ENCODE peak calls at places on chromosome X, in four cellular contexts. Z is HepG2, O is K562, R is H1. W is an unnamed sample.
A peak's percentile ranks its signal among the peaks of the same experiment; 100 is the strongest.

GRCh38 chrX:40318796-40319195 is 221.0 kb upstream of the BCOR start:
- DNase-seq in R (no peak), O (no peak), Z (no peak), W (no peak)

GRCh38 chrX:143701460-143701859 is 19.1 kb downstream of the SPANXN2 start:
- DNase-seq in R (no peak), O (no peak), Z (no peak), W (no peak)

GRCh38 chrX:150184487-150184886 is 178.6 kb upstream of the MAMLD1 start:
- DNase-seq in O (no peak), R (no peak), Z (no peak), W (peak; percentile 39)

GRCh38 chrX:19566359-19567141 is 51.2 kb upstream of the MAP3K15 start:
- DNase-seq in O (no peak), Z (peak; percentile 65), R (no peak), W (no peak)

GRCh38 chrX:124127496-124127895 is 166.0 kb downstream of the STAG2 start:
- DNase-seq in O (peak; percentile 51), Z (no peak), R (no peak), W (peak; percentile 24)

GRCh38 chrX:105179644-105180043 is 40.9 kb downstream of the TEX13A start:
- DNase-seq in Z (no peak), O (no peak), R (no peak), W (no peak)

GRCh38 chrX:11437642-11438379 is 144.6 kb downstream of the AMELX start:
- DNase-seq in R (no peak), O (peak; percentile 81), Z (peak; percentile 19), W (no peak)

GRCh38 chrX:154366666-154367055 is 7.8 kb downstream of the FLNA start:
- DNase-seq in R (no peak), O (no peak), Z (no peak), W (no peak)

GRCh38 chrX:36198575-36198974 is 279.0 kb downstream of the CFAP47 start:
- DNase-seq in R (no peak), O (no peak), Z (no peak), W (no peak)

GRCh38 chrX:70042399-70043371 is 7.1 kb downstream of the AWAT2 start:
- DNase-seq in Z (peak; percentile 18), R (no peak), O (peak; percentile 24), W (no peak)

GRCh38 chrX:56788717-56789122 is 59.7 kb downstream of the NBDY start:
- DNase-seq in Z (peak; percentile 18), O (peak; percentile 29), R (no peak), W (no peak)

GRCh38 chrX:154724999-154725756 is 25.7 kb downstream of the GAB3 start:
- DNase-seq in Z (no peak), R (no peak), O (no peak), W (no peak)

GRCh38 chrX:102976290-102976689 is 39.2 kb downstream of the RAB40AL start:
- DNase-seq in O (no peak), R (no peak), Z (no peak), W (no peak)

GRCh38 chrX:38985375-38985774 is 184.1 kb downstream of the MID1IP1 start:
- DNase-seq in Z (no peak), O (peak; percentile 9), R (no peak), W (peak; percentile 9)

GRCh38 chrX:21974011-21974385 is 33.5 kb downstream of the SMS start:
- DNase-seq in R (no peak), O (no peak), Z (no peak), W (no peak)

GRCh38 chrX:65034641-65035450 is 58.6 kb upstream of the ZC4H2 start:
- DNase-seq in R (peak; percentile 79), O (peak; percentile 85), Z (peak; percentile 56), W (peak; percentile 25)

GRCh38 chrX:40008841-40009461 is 88.8 kb downstream of the BCOR start:
- DNase-seq in Z (no peak), R (peak; percentile 48), O (no peak), W (no peak)

GRCh38 chrX:43808231-43808630 is 74.0 kb downstream of the MAOB start:
- DNase-seq in R (no peak), O (no peak), Z (no peak), W (no peak)

GRCh38 chrX:15269120-15269519 is 763 bp downstream of the ASB9 start:
- DNase-seq in Z (peak; percentile 12), R (no peak), O (no peak), W (peak; percentile 46)

GRCh38 chrX:39445336-39445735 is 644.1 kb downstream of the MID1IP1 start:
- DNase-seq in O (peak; percentile 51), R (peak; percentile 73), Z (no peak), W (peak; percentile 6)

GRCh38 chrX:50798782-50799181 is 15.2 kb downstream of the SHROOM4 start:
- DNase-seq in Z (peak; percentile 57), R (no peak), O (no peak), W (no peak)

GRCh38 chrX:13432376-13432775 is 112.5 kb upstream of the ATXN3L start:
- DNase-seq in R (no peak), Z (no peak), O (no peak), W (no peak)

GRCh38 chrX:130719399-130719798 is 183.6 kb downstream of the ENOX2 start:
- DNase-seq in O (no peak), R (no peak), Z (no peak), W (no peak)

GRCh38 chrX:25523574-25523973 is 507.8 kb upstream of the ARX start:
- DNase-seq in R (peak; percentile 42), O (peak; percentile 2), Z (peak; percentile 42), W (peak; percentile 10)

GRCh38 chrX:133921084-133921483 is 64.3 kb downstream of the GPC3 start:
- DNase-seq in Z (no peak), R (no peak), O (no peak), W (no peak)

GRCh38 chrX:12137982-12138365 is 299 bp upstream of the FRMPD4 start:
- DNase-seq in R (peak; percentile 50), O (no peak), Z (no peak), W (no peak)

GRCh38 chrX:92232182-92232581 is 453.0 kb downstream of the PCDH11X start:
- DNase-seq in R (no peak), O (no peak), Z (peak; percentile 0), W (no peak)

GRCh38 chrX:118350221-118350620 is 4.3 kb downstream of the WDR44 start:
- DNase-seq in O (no peak), R (no peak), Z (no peak), W (no peak)

DNA sequence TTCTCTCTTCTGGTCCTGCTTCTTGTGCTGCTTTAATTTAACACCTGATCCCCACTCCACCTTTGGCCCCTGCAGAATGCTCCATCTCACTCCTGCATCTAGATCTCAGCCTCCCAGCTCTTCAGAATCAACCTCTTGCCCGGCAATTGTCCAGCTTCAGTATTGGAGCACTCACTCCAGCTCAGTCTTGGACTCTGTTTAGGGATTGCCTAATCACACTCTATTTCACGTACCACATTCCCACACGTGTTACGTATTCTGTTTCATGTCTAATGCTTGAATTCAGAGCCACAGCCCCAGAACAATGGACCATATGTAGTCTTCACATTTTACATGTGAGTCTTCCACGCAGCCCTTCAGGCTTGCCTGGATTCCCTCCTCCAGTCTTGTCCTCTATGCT is 105.1 kb upstream of the FAM9A start:
- DNase-seq in Z (no peak), R (no peak), O (no peak), W (no peak)
- TF ChIP-seq PHF8 in Z (no peak), R (no peak), O (no peak), W (no peak)

GRCh38 chrX:129665916-129666644 is 11.3 kb upstream of the APLN start:
- DNase-seq in O (no peak), R (no peak), Z (no peak), W (peak; percentile 67)
- TF ChIP-seq PHF8 in O (no peak), R (no peak), Z (no peak), W (no peak)

GRCh38 chrX:48937065-48937907 is 18.5 kb upstream of the PIM2 start:
- DNase-seq in O (peak; percentile 93), Z (no peak), R (peak; percentile 52), W (no peak)
- TF ChIP-seq PHF8 in O (no peak), Z (no peak), R (no peak), W (no peak)

DNA sequence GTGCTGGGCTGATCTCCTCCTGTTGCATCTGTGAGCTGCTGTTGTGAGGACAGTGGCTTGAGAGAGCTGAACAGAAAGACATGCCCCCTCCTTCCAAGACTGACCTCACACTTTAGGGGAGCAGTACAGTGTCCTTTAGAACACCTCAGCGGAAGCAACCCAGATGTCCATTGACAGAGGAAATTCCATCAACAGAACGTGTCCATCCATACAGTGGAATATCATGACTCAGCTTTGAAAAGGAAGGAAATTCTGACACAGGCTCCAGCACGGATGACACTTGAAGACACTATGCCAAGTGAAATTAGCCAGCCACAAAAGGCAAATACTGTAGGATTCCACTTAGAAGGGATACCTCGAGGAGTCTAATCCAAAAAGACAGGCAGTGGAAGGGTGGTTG is 103.5 kb downstream of the GPR143 start:
- DNase-seq in R (no peak), Z (no peak), O (no peak), W (no peak)
- TF ChIP-seq PHF8 in R (no peak), Z (no peak), O (no peak), W (no peak)

GRCh38 chrX:46257451-46257879 is 287.8 kb downstream of the ZNF674 start:
- DNase-seq in O (no peak), Z (no peak), R (no peak), W (no peak)
- TF ChIP-seq PHF8 in O (no peak), Z (no peak), R (no peak), W (no peak)

GRCh38 chrX:69024931-69025330 is 140.3 kb downstream of the PJA1 start:
- DNase-seq in Z (no peak), R (no peak), O (no peak), W (no peak)
- TF ChIP-seq PHF8 in Z (no peak), R (no peak), O (no peak), W (no peak)

GRCh38 chrX:30714138-30714537 is 60.9 kb downstream of the GK start:
- DNase-seq in Z (no peak), O (no peak), R (no peak), W (no peak)

GRCh38 chrX:30712214-30712613 is 59.0 kb downstream of the GK start:
- DNase-seq in R (no peak), Z (no peak), O (no peak), W (no peak)

GRCh38 chrX:30715976-30716375 is 62.8 kb downstream of the GK start:
- DNase-seq in O (no peak), Z (no peak), R (no peak), W (no peak)

GRCh38 chrX:30713061-30713525 is 59.9 kb downstream of the GK start:
- DNase-seq in R (peak; percentile 51), Z (peak; percentile 40), O (peak; percentile 63), W (peak; percentile 71)
- TF ChIP-seq PHF8 in R (no peak), Z (no peak), O (no peak), W (no peak)

DNA sequence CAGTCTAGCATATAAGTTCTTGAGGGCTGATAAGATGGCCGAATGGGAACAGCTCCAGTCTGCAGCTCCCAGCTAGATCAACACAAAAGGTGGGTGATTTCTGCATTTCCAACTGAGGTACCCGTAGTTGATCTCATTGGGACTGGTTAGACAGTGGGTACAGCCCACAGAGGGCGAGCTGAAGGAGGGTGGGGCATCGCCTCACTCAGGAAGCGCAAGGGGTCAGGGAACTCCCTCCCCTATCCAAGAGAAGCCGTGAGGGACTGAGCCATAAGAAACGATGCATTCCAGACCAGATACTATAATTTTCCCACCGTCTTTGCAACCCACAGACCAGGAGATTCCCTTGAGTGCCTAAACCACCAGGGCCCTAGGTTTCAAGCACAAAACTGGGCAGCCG is 109.0 kb downstream of the RPS6KA6 start:
- DNase-seq in R (no peak), O (no peak), Z (no peak), W (no peak)
- TF ChIP-seq PHF8 in R (no peak), O (no peak), Z (no peak), W (no peak)